ENCODE peak calls at places on chromosomes 3 and 15, in four cellular contexts. One of them, this sample, is unnamed.

GRCh38 chr15:62821384-62822131 is 221.0 kb upstream of the TPM1 start:
- DNase-seq in fibroblast of pulmonary artery: no peak
- DNase-seq in mesothelial cell of epicardium: no peak
- DNase-seq in GM12864: no peak
- DNase-seq in this sample: no peak

GRCh38 chr15:70584838-70585706 is 178.3 kb downstream of the UACA start:
- DNase-seq in mesothelial cell of epicardium: peak; percentile 55
- DNase-seq in fibroblast of pulmonary artery: no peak
- DNase-seq in GM12864: no peak
- DNase-seq in this sample: no peak

GRCh38 chr3:170360916-170361315 is 3.4 kb downstream of the SKIL start:
- DNase-seq in GM12864: no peak
- DNase-seq in mesothelial cell of epicardium: no peak
- DNase-seq in fibroblast of pulmonary artery: no peak
- DNase-seq in this sample: no peak

GRCh38 chr3:170331143-170331542 is 26.4 kb upstream of the SKIL start:
- DNase-seq in GM12864: no peak
- DNase-seq in fibroblast of pulmonary artery: no peak
- DNase-seq in mesothelial cell of epicardium: no peak
- DNase-seq in this sample: no peak

GRCh38 chr15:27092404-27092803 is 121.4 kb downstream of the GABRG3 start:
- DNase-seq in fibroblast of pulmonary artery: no peak
- DNase-seq in GM12864: no peak
- DNase-seq in mesothelial cell of epicardium: no peak
- DNase-seq in this sample: no peak

GRCh38 chr3:113404637-113405036 is 36.7 kb downstream of the CFAP44 start:
- DNase-seq in GM12864: no peak
- DNase-seq in mesothelial cell of epicardium: no peak
- DNase-seq in fibroblast of pulmonary artery: peak; percentile 10
- DNase-seq in this sample: no peak

GRCh38 chr3:119420196-119420595 is 43.2 kb downstream of the TMEM39A start:
- DNase-seq in GM12864: no peak
- DNase-seq in mesothelial cell of epicardium: no peak
- DNase-seq in fibroblast of pulmonary artery: no peak
- DNase-seq in this sample: no peak

GRCh38 chr15:31306426-31307269 is 20.0 kb upstream of the KLF13 start:
- DNase-seq in fibroblast of pulmonary artery: no peak
- DNase-seq in GM12864: no peak
- DNase-seq in mesothelial cell of epicardium: no peak
- DNase-seq in this sample: no peak

GRCh38 chr3:33063651-33064051 is 33.3 kb downstream of the GLB1 start:
- DNase-seq in GM12864: no peak
- DNase-seq in mesothelial cell of epicardium: no peak
- DNase-seq in fibroblast of pulmonary artery: peak; percentile 21
- DNase-seq in this sample: peak; percentile 26

GRCh38 chr3:139202226-139202958 is 141.4 kb upstream of the MRPS22 start:
- DNase-seq in fibroblast of pulmonary artery: no peak
- DNase-seq in mesothelial cell of epicardium: no peak
- DNase-seq in GM12864: peak; percentile 22
- DNase-seq in this sample: no peak

GRCh38 chr3:72421786-72422185 is 426.5 kb downstream of the SHQ1 start:
- DNase-seq in GM12864: no peak
- DNase-seq in fibroblast of pulmonary artery: no peak
- DNase-seq in mesothelial cell of epicardium: no peak
- DNase-seq in this sample: no peak

GRCh38 chr15:99145778-99146177 is 40.9 kb downstream of the SYNM start:
- DNase-seq in GM12864: no peak
- DNase-seq in mesothelial cell of epicardium: no peak
- DNase-seq in fibroblast of pulmonary artery: no peak
- DNase-seq in this sample: no peak

GRCh38 chr15:51796777-51797474 is 32.5 kb upstream of the TMOD3 start:
- DNase-seq in fibroblast of pulmonary artery: peak; percentile 23
- DNase-seq in GM12864: no peak
- DNase-seq in mesothelial cell of epicardium: no peak
- DNase-seq in this sample: no peak

GRCh38 chr3:105040026-105040622 is 326.6 kb upstream of the ALCAM start:
- DNase-seq in mesothelial cell of epicardium: no peak
- DNase-seq in fibroblast of pulmonary artery: peak; percentile 55
- DNase-seq in GM12864: no peak
- DNase-seq in this sample: no peak

GRCh38 chr3:5499404-5499803 is 311.9 kb downstream of the EDEM1 start:
- DNase-seq in fibroblast of pulmonary artery: no peak
- DNase-seq in GM12864: peak; percentile 29
- DNase-seq in mesothelial cell of epicardium: no peak
- DNase-seq in this sample: no peak

GRCh38 chr3:13157986-13158385 is 84.8 kb upstream of the IQSEC1 start:
- DNase-seq in fibroblast of pulmonary artery: no peak
- DNase-seq in mesothelial cell of epicardium: no peak
- DNase-seq in GM12864: no peak
- DNase-seq in this sample: no peak

GRCh38 chr15:33913459-33913858 is 54.8 kb upstream of the CHRM5 start:
- DNase-seq in mesothelial cell of epicardium: no peak
- DNase-seq in GM12864: no peak
- DNase-seq in fibroblast of pulmonary artery: peak; percentile 45
- DNase-seq in this sample: no peak

GRCh38 chr3:101216710-101217457 is 103.5 kb downstream of the IMPG2 start:
- DNase-seq in mesothelial cell of epicardium: no peak
- DNase-seq in GM12864: no peak
- DNase-seq in fibroblast of pulmonary artery: peak; percentile 51
- DNase-seq in this sample: no peak

GRCh38 chr15:70956196-70956595 is 63.6 kb downstream of the LRRC49 start:
- DNase-seq in mesothelial cell of epicardium: no peak
- DNase-seq in fibroblast of pulmonary artery: peak; percentile 30
- DNase-seq in GM12864: no peak
- DNase-seq in this sample: no peak

GRCh38 chr15:49320337-49320736 is 102.7 kb upstream of the FGF7 start:
- DNase-seq in fibroblast of pulmonary artery: no peak
- DNase-seq in mesothelial cell of epicardium: no peak
- DNase-seq in GM12864: no peak
- DNase-seq in this sample: no peak

GRCh38 chr3:188876370-188876769 is 295.4 kb upstream of the TPRG1 start:
- DNase-seq in GM12864: no peak
- DNase-seq in fibroblast of pulmonary artery: no peak
- DNase-seq in mesothelial cell of epicardium: no peak
- DNase-seq in this sample: no peak

GRCh38 chr15:55552461-55552860 is 35.7 kb downstream of the PYGO1 start:
- DNase-seq in fibroblast of pulmonary artery: no peak
- DNase-seq in GM12864: no peak
- DNase-seq in mesothelial cell of epicardium: no peak
- DNase-seq in this sample: no peak

GRCh38 chr3:168511428-168512014 is 415.8 kb upstream of the GOLIM4 start:
- DNase-seq in mesothelial cell of epicardium: no peak
- DNase-seq in fibroblast of pulmonary artery: peak; percentile 42
- DNase-seq in GM12864: no peak
- DNase-seq in this sample: peak; percentile 8

GRCh38 chr3:142095866-142096265 is 53.5 kb downstream of the TFDP2 start:
- DNase-seq in GM12864: no peak
- DNase-seq in fibroblast of pulmonary artery: no peak
- DNase-seq in mesothelial cell of epicardium: no peak
- DNase-seq in this sample: no peak

GRCh38 chr3:71621802-71622537 is 38.4 kb upstream of the FOXP1 start:
- DNase-seq in GM12864: no peak
- DNase-seq in mesothelial cell of epicardium: no peak
- DNase-seq in fibroblast of pulmonary artery: no peak
- DNase-seq in this sample: no peak

GRCh38 chr3:25581823-25582222 is 82.9 kb downstream of the TOP2B start:
- DNase-seq in GM12864: no peak
- DNase-seq in mesothelial cell of epicardium: no peak
- DNase-seq in fibroblast of pulmonary artery: no peak
- DNase-seq in this sample: no peak

GRCh38 chr3:134598813-134599563 is 51.8 kb downstream of the KY start:
- DNase-seq in GM12864: no peak
- DNase-seq in mesothelial cell of epicardium: no peak
- DNase-seq in fibroblast of pulmonary artery: no peak
- DNase-seq in this sample: no peak

GRCh38 chr15:76313731-76314130 is 2.5 kb upstream of the ETFA start:
- DNase-seq in fibroblast of pulmonary artery: no peak
- DNase-seq in mesothelial cell of epicardium: no peak
- DNase-seq in GM12864: no peak
- DNase-seq in this sample: no peak

GRCh38 chr3:45605569-45605968 is 11.0 kb downstream of the LIMD1 start:
- DNase-seq in fibroblast of pulmonary artery: no peak
- DNase-seq in mesothelial cell of epicardium: no peak
- DNase-seq in GM12864: no peak
- DNase-seq in this sample: no peak

GRCh38 chr3:36697397-36698001 is 66.9 kb downstream of the DCLK3 start:
- DNase-seq in mesothelial cell of epicardium: no peak
- DNase-seq in fibroblast of pulmonary artery: no peak
- DNase-seq in GM12864: no peak
- DNase-seq in this sample: no peak
- TF ChIP-seq CTCF in mesothelial cell of epicardium: no peak
- TF ChIP-seq CTCF in fibroblast of pulmonary artery: no peak
- TF ChIP-seq CTCF in GM12864: no peak
- TF ChIP-seq CTCF in this sample: no peak

DNA sequence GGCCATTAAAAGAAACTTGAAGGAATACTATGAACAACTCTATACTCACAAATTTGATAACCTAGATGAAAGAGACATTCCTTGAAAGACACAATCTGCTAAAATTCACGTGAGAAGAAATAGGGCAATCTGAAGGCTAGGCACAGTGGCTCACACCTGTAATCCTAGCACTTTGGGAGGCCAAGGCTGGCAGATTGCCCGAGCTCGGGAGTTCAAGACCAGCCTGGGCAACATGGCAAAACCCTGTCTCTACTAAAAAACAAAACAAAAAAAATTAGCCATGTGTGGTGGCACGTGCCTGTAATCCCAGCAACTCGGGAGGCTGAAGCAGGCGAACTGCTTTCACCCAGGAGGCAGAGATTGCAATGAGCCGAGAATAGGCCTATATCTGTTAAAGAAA is 104.8 kb downstream of the HES1 start:
- DNase-seq in fibroblast of pulmonary artery: no peak
- DNase-seq in GM12864: no peak
- DNase-seq in mesothelial cell of epicardium: no peak
- DNase-seq in this sample: no peak
- TF ChIP-seq CTCF in fibroblast of pulmonary artery: no peak
- TF ChIP-seq CTCF in GM12864: no peak
- TF ChIP-seq CTCF in mesothelial cell of epicardium: no peak
- TF ChIP-seq CTCF in this sample: no peak

DNA sequence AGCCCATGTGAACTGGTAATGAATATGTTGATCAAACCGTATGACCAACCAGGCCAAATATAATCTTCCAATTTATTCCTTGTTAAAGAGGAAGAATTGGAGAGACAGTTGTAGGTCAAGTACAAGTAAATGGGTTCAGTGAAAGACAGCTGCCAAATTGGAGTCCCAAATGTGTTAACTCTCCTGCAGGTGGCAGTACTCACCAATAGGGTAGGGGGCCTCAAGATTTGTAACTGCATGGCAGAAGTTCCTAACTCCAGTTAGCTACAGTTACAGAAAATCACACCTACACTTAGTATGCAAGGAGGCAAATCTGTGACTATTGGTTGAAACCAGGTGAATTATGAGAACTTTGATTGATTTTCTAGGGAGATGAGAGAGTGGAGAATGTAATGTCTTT is 278.0 kb downstream of the ZBBX start:
- DNase-seq in fibroblast of pulmonary artery: no peak
- DNase-seq in mesothelial cell of epicardium: no peak
- DNase-seq in GM12864: no peak
- DNase-seq in this sample: no peak
- TF ChIP-seq CTCF in fibroblast of pulmonary artery: no peak
- TF ChIP-seq CTCF in mesothelial cell of epicardium: no peak
- TF ChIP-seq CTCF in GM12864: peak; percentile 38
- TF ChIP-seq CTCF in this sample: no peak

GRCh38 chr3:129611812-129612349 is 5.4 kb upstream of the PLXND1 start:
- DNase-seq in mesothelial cell of epicardium: no peak
- DNase-seq in GM12864: no peak
- DNase-seq in fibroblast of pulmonary artery: no peak
- DNase-seq in this sample: no peak
- TF ChIP-seq CTCF in mesothelial cell of epicardium: no peak
- TF ChIP-seq CTCF in GM12864: no peak
- TF ChIP-seq CTCF in fibroblast of pulmonary artery: no peak
- TF ChIP-seq CTCF in this sample: no peak

GRCh38 chr15:25795061-25795460 is 68.1 kb downstream of the ATP10A start:
- DNase-seq in GM12864: no peak
- DNase-seq in fibroblast of pulmonary artery: no peak
- DNase-seq in mesothelial cell of epicardium: no peak
- DNase-seq in this sample: no peak
- TF ChIP-seq CTCF in GM12864: no peak
- TF ChIP-seq CTCF in fibroblast of pulmonary artery: no peak
- TF ChIP-seq CTCF in mesothelial cell of epicardium: no peak
- TF ChIP-seq CTCF in this sample: no peak

This sample was measured in GM10248.